ENCODE peak calls at places on chromosomes 13 and 19, in ten cellular contexts. C, X, M, A, V, R, L, J, D and W are unnamed samples.

GRCh38 chr13:25468330-25469178 is 96.8 kb downstream of the ATP8A2 start:
- DNase-seq in C (no peak), X (peak), M (no peak), D (no peak), L (no peak), J (no peak), A (peak), R (no peak), V (no peak), W (no peak)

GRCh38 chr19:45475537-45476348 is 7.9 kb downstream of the FOSB start:
- DNase-seq in D (peak), A (no peak), C (no peak), R (peak), J (no peak), L (no peak), X (peak), M (no peak), V (peak), W (no peak)

GRCh38 chr19:34034318-34034846 is 137.9 kb upstream of the LSM14A start:
- DNase-seq in C (no peak), M (no peak), J (no peak), D (no peak), L (no peak), V (no peak), X (no peak), R (no peak), A (no peak), W (no peak)

GRCh38 chr13:114001331-114002008 is 27.6 kb upstream of the C13orf46 start:
- DNase-seq in X (no peak), D (no peak), R (no peak), M (no peak), J (no peak), V (no peak), L (no peak), A (no peak), C (no peak), W (peak)

GRCh38 chr13:111575276-111575675 is 254.8 kb downstream of the TEX29 start:
- DNase-seq in V (no peak), J (no peak), X (no peak), R (no peak), M (no peak), A (no peak), L (no peak), D (no peak), C (no peak), W (no peak)

GRCh38 chr13:41420146-41420545 is 37.2 kb upstream of the RGCC start:
- DNase-seq in L (no peak), C (no peak), R (no peak), D (no peak), J (no peak), M (no peak), A (no peak), V (no peak), X (no peak), W (no peak)

GRCh38 chr19:28934626-28935025 is 278.3 kb downstream of the UQCRFS1 start:
- DNase-seq in L (no peak), A (no peak), J (peak), D (peak), X (no peak), R (no peak), M (no peak), V (no peak), C (peak), W (no peak)

GRCh38 chr13:37775871-37776270 is 93.7 kb downstream of the TRPC4 start:
- DNase-seq in J (peak), D (peak), M (no peak), C (peak), R (no peak), V (peak), L (no peak), X (no peak), A (no peak), W (no peak)

GRCh38 chr13:113479179-113479578 is 11.3 kb downstream of the DCUN1D2 start:
- DNase-seq in C (no peak), V (no peak), X (no peak), M (no peak), D (no peak), J (no peak), R (no peak), L (no peak), A (no peak), W (no peak)

GRCh38 chr13:111844682-111845081 is 222.3 kb upstream of the SOX1 start:
- DNase-seq in C (no peak), M (no peak), J (no peak), D (no peak), L (no peak), R (no peak), A (no peak), X (no peak), V (no peak), W (no peak)

GRCh38 chr19:5111051-5111450 is 142.1 kb downstream of the KDM4B start:
- DNase-seq in J (no peak), M (no peak), R (no peak), L (no peak), A (no peak), V (no peak), D (no peak), X (no peak), C (no peak), W (no peak)

GRCh38 chr19:28443361-28443760 is 769.6 kb downstream of the UQCRFS1 start:
- DNase-seq in R (no peak), L (no peak), M (no peak), C (no peak), D (no peak), V (no peak), J (no peak), A (no peak), X (no peak), W (no peak)

GRCh38 chr13:113299951-113300350 is 2.9 kb downstream of the LAMP1 start:
- DNase-seq in R (no peak), X (no peak), M (no peak), J (no peak), L (no peak), C (peak), V (no peak), A (no peak), D (no peak), W (no peak)

GRCh38 chr19:13156968-13157882 is 7.0 kb downstream of the IER2 start:
- DNase-seq in X (no peak), M (no peak), L (no peak), A (no peak), J (peak), R (no peak), D (no peak), C (no peak), V (no peak), W (no peak)

GRCh38 chr13:20969182-20969581 is 66.6 kb upstream of the XPO4 start:
- DNase-seq in R (peak), C (peak), M (no peak), J (peak), X (peak), L (no peak), D (peak), V (peak), A (no peak), W (no peak)

GRCh38 chr13:62280590-62280989 is 864.9 kb upstream of the PCDH20 start:
- DNase-seq in A (no peak), J (no peak), C (no peak), M (no peak), X (no peak), V (no peak), R (no peak), D (no peak), L (no peak), W (no peak)

DNA sequence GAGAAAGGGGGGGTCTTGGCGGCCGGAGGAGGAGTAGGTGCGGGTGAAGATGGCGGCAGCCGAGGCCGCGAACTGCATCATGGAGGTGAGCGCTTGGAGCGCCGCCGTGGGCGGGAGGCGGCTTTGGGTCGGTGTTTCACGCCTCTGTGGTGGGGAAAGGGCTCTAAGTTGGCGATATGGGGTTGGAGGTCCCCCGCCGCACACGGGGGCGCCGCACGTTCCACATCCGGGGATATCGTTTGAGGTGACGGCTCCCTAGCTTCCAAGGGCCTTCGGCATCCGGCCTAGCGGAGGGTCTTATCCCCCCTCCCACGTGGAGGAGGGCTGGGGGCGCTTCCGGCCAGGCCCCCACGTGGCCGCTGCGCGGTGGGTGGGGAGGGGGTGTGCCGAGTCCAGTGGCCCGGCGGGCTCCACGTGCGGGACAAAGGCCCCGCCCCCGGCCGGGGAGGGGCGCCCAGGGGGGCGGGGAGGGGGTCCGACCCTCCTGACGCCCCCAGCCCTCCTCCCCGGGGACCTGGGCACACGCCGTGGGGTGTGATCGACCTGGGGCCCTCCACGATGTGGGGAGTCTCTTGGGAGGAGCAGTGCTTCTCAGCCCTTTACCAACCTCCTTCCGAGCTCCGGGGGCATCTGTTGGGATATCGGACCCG is at the start of gene PRMT1:
- DNase-seq in R (no peak), M (no peak), D (no peak), C (no peak), V (no peak), J (no peak), A (peak), L (peak), X (peak), W (no peak)
- TF ChIP-seq CTCF in R (no peak), M (no peak), D (no peak), C (no peak), V (no peak), J (no peak), A (no peak), L (no peak), X (no peak), W (no peak)

GRCh38 chr19:40594657-40595077 is 6.5 kb upstream of the LTBP4 start:
- DNase-seq in C (no peak), A (no peak), J (peak), X (peak), V (peak), L (no peak), D (no peak), M (no peak), R (peak), W (peak)

GRCh38 chr19:40598918-40599307 is 2.3 kb upstream of the LTBP4 start:
- DNase-seq in L (no peak), M (no peak), J (no peak), X (no peak), D (no peak), R (no peak), A (no peak), V (no peak), C (no peak), W (no peak)

GRCh38 chr19:40597329-40597838 is 3.8 kb upstream of the LTBP4 start:
- DNase-seq in C (no peak), L (no peak), R (no peak), D (no peak), J (no peak), V (no peak), A (no peak), M (no peak), X (no peak), W (no peak)

GRCh38 chr19:40598121-40598917 is 2.9 kb upstream of the LTBP4 start:
- DNase-seq in D (peak), V (peak), L (peak), A (peak), J (peak), X (peak), M (no peak), C (peak), R (peak), W (peak)

GRCh38 chr19:40596608-40597328 is 4.4 kb upstream of the LTBP4 start:
- DNase-seq in V (no peak), M (no peak), C (peak), X (peak), R (no peak), A (peak), D (no peak), J (peak), L (peak), W (peak)
- TF ChIP-seq CTCF in V (no peak), M (no peak), C (no peak), X (no peak), R (no peak), A (no peak), D (no peak), J (no peak), L (no peak), W (no peak)

DNA sequence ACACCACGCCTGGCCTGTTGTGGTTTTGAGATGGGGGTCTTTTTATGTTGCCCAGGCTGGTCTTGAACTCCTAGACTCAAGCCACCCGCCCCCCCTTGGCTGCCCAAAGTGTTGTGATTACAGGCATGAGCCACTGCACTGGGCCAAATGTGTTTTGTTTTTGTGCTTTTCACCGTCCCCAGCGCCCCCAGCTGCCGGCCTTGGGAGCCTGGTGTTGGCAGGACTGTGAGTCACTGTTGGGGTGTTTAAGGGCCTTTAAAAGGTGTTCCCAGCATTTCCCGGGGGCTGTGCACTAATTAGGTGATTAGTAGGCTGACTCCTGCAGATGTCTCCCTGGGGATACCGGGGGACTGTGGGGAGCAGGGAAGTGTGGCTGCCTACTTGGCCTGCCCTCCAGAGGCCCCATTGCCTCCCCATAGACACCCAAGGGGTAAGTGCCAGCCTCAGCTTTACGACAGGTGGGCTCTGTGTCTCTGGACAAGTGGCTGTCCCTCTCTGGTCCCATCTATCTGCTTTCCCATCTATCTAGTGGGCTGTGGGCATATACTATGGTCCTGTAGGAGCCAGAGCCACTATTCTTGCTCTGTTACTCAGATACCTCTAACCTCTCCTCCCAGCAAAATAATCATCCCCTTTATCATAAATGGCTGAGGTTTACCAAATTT is 11.8 kb upstream of the TLE5 start:
- DNase-seq in X (peak), R (no peak), L (no peak), M (no peak), D (peak), J (peak), V (no peak), A (no peak), C (no peak), W (no peak)
- TF ChIP-seq CTCF in X (peak), R (peak), L (no peak), M (peak), D (peak), J (peak), V (peak), A (peak), C (no peak), W (no peak)

DNA sequence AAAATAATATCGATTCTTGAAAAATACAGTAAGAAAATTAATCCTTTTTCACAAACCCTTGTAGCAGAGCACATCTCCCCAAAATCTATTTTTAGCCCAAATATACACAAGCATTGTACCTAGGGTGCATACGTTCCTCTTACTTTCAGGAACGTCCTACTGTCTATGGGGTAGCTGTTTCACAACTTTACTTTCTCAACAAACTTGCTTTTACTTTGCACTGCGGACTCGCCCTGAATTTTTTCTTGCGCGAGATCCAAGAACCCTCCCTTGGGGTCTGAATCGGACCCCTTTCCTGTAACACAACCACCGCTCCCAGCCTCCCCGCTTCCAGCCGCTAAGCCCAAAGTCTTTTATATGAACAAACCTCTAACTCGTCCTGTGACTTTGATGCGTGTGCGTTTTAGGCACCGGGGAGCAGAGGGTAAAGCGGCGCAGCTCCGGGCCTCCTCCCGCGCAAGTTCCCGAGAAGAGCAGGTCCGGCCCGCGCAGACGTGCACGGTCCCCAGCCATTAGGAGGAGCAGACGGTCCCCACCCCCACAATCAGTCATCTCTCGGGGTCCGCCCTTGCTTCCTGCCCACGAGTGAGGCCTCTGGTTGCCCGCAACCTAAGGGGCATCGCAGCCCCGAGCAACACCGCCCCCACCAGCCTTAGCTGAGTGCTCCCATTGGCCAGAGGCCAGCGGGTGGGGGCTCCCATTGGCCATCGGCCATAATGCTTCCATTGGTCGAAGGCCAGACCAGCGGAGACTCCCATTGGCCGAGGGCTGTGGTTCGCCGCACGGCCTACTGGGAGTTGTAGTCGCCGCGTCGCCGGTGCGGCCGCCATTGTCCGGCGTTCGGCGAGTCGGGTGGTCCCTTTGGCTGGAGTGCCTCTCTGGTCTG is at the start of gene ZNF8:
- DNase-seq in R (peak), J (peak), D (peak), X (peak), C (peak), V (peak), L (peak), M (peak), A (peak), W (peak)
- TF ChIP-seq CTCF in R (peak), J (no peak), D (peak), X (peak), C (no peak), V (peak), L (peak), M (no peak), A (peak), W (no peak)

GRCh38 chr19:883661-884211 is 9.3 kb downstream of the MED16 start:
- DNase-seq in R (no peak), M (no peak), A (no peak), C (no peak), X (peak), D (no peak), L (peak), J (no peak), V (peak), W (no peak)

GRCh38 chr19:884420-885211 is 8.4 kb downstream of the MED16 start:
- DNase-seq in D (no peak), A (no peak), V (no peak), C (no peak), M (no peak), J (no peak), L (peak), R (no peak), X (no peak), W (no peak)

GRCh38 chr19:887072-887471 is 5.9 kb downstream of the MED16 start:
- DNase-seq in R (peak), J (peak), L (no peak), A (peak), C (peak), X (no peak), V (no peak), M (peak), D (peak), W (no peak)

GRCh38 chr19:887599-887998 is 5.4 kb downstream of the MED16 start:
- DNase-seq in J (no peak), D (no peak), R (no peak), C (no peak), A (no peak), X (no peak), V (no peak), L (no peak), M (no peak), W (no peak)

DNA sequence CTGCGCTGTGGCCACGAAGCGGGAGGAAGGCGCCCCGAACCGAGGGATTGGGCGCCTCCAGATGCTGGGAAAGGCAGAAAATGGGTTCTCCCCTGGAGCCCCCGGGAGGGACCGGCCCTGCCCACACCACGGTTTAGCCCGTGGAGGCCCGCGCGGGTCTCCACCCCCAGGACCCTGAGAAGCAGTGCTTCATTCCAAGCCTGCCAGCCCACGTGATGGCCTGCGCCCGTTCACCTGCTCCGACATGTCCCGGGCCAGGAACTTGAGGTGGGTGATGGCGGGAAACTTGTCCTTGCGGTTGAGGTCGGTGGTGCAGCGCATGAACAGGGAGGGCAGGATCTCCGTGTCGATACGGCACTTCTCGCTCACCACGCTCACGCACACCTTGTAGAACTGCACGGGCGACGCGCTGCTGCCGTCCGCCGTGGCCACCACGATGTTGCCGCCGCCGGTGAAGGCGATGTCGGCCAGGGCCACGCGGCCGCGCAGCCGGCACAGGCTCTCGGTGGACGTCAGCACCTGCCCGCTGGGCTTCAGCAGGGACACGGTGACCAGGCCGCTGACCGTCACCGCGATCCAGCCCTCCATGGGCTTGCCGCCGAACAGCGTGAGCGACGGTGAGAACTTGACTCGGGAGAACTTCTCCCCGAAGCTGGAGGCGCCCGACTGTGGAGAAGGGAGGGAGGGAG is 7.3 kb downstream of the MED16 start:
- DNase-seq in M (no peak), V (no peak), L (peak), X (no peak), J (no peak), A (no peak), C (no peak), D (no peak), R (no peak), W (no peak)
- TF ChIP-seq CTCF in M (no peak), V (no peak), L (no peak), X (no peak), J (no peak), A (no peak), C (no peak), D (no peak), R (no peak), W (no peak)